ENCODE peak calls at places on chromosomes 16 and 17, in eight cellular contexts. F, A, H, N, S, X, Q and B are unnamed samples.

GRCh38 chr16:84044108-84044488 is 1.5 kb upstream of the SLC38A8 start:
- DNase-seq in F (no peak), A (no peak), H (no peak), N (peak; percentile 39), S (peak; percentile 68), X (peak; percentile 41), Q (peak; percentile 20), B (no peak)

GRCh38 chr16:66844009-66844341 is 239 bp upstream of the CA7 start:
- DNase-seq in F (no peak), A (no peak), H (no peak), N (no peak), S (no peak), X (no peak), Q (no peak), B (no peak)

GRCh38 chr17:28710948-28711722 is 553 bp downstream of the PROCA1 start:
- DNase-seq in F (peak; percentile 96), A (peak; percentile 93), H (peak; percentile 93), N (peak; percentile 97), S (peak; percentile 99), X (peak; percentile 46), Q (peak; percentile 93), B (peak; percentile 96)

GRCh38 chr16:80317132-80318098 is 223.4 kb upstream of the DYNLRB2 start:
- DNase-seq in F (peak; percentile 8), A (no peak), H (no peak), N (no peak), S (peak; percentile 27), X (no peak), Q (no peak), B (no peak)

GRCh38 chr17:47829870-47830269 is 1.5 kb downstream of the MRPL10 start:
- DNase-seq in F (no peak), A (no peak), H (no peak), N (no peak), S (no peak), X (no peak), Q (no peak), B (no peak)

GRCh38 chr17:17041018-17041521 is 1.2 kb upstream of the MPRIP start:
- DNase-seq in F (no peak), A (no peak), H (no peak), N (peak; percentile 73), S (no peak), X (no peak), Q (no peak), B (no peak)

GRCh38 chr16:66516808-66517585 is 32.9 kb downstream of the TK2 start:
- DNase-seq in F (no peak), A (peak; percentile 97), H (peak; percentile 97), N (peak; percentile 98), S (peak; percentile 66), X (peak; percentile 94), Q (peak; percentile 100), B (peak; percentile 100)

GRCh38 chr17:54901230-54901847 is 687 bp downstream of the TOM1L1 start:
- DNase-seq in F (no peak), A (peak; percentile 28), H (no peak), N (no peak), S (peak; percentile 27), X (peak; percentile 48), Q (no peak), B (no peak)

GRCh38 chr17:82376042-82376730 is 4.6 kb downstream of the UTS2R start:
- DNase-seq in F (no peak), A (no peak), H (no peak), N (peak; percentile 51), S (no peak), X (no peak), Q (no peak), B (no peak)

GRCh38 chr16:52929478-52929877 is 123.2 kb downstream of the CHD9NB start:
- DNase-seq in F (no peak), A (no peak), H (no peak), N (no peak), S (peak; percentile 39), X (no peak), Q (no peak), B (no peak)

GRCh38 chr16:90077757-90078593 is 844 bp upstream of the PRDM7 start:
- DNase-seq in F (peak; percentile 67), A (peak; percentile 34), H (no peak), N (peak; percentile 77), S (peak; percentile 14), X (no peak), Q (peak; percentile 7), B (no peak)

GRCh38 chr17:29449865-29450671 is 59.9 kb downstream of the TAOK1 start:
- DNase-seq in F (no peak), A (no peak), H (no peak), N (no peak), S (no peak), X (no peak), Q (no peak), B (no peak)

GRCh38 chr16:24516900-24517669 is 22.3 kb upstream of the RBBP6 start:
- DNase-seq in F (peak; percentile 89), A (peak; percentile 85), H (peak; percentile 87), N (peak; percentile 81), S (peak; percentile 71), X (peak; percentile 78), Q (peak; percentile 89), B (peak; percentile 96)

GRCh38 chr16:87108941-87109340 is 208.3 kb downstream of the C16orf95 start:
- DNase-seq in F (no peak), A (no peak), H (no peak), N (no peak), S (no peak), X (no peak), Q (no peak), B (no peak)

GRCh38 chr16:80084614-80085013 is 456.2 kb upstream of the DYNLRB2 start:
- DNase-seq in F (peak; percentile 56), A (peak; percentile 27), H (peak; percentile 51), N (no peak), S (no peak), X (no peak), Q (no peak), B (no peak)

GRCh38 chr16:54879681-54880080 is 51.0 kb upstream of the IRX5 start:
- DNase-seq in F (no peak), A (no peak), H (no peak), N (no peak), S (no peak), X (no peak), Q (no peak), B (no peak)

GRCh38 chr16:817001-817906 is 16.7 kb upstream of the GNG13 start:
- DNase-seq in F (no peak), A (no peak), H (no peak), N (no peak), S (no peak), X (no peak), Q (no peak), B (no peak)

GRCh38 chr16:35746281-35746962 is 2287.0 kb downstream of the TP53TG3F start:
- DNase-seq in F (no peak), A (no peak), H (no peak), N (no peak), S (no peak), X (no peak), Q (no peak), B (peak; percentile 86)
- H3K9me3 ChIP-seq in F (peaks cover 100% of the 10 kb centered on the region), A (peaks cover 8% of the 10 kb centered on the region), H (no peaks in the 10 kb centered on the region), N (peaks cover 99% of the 10 kb centered on the region), S (no peaks in the 10 kb centered on the region), X (no peaks in the 10 kb centered on the region), Q (peaks cover 2% of the 10 kb centered on the region), B (peaks cover 40% of the 10 kb centered on the region)

GRCh38 chr16:81456523-81457325 is 12.1 kb downstream of the CMIP start:
- DNase-seq in F (no peak), A (peak; percentile 77), H (peak; percentile 44), N (no peak), S (no peak), X (no peak), Q (no peak), B (no peak)
- TF ChIP-seq POLR2AphosphoS5 in F (no peak), A (peak; percentile 12), H (no peak), N (no peak), S (no peak), X (no peak), Q (no peak), B (no peak)

GRCh38 chr17:31136319-31136718 is 41.5 kb downstream of the NF1 start:
- DNase-seq in F (no peak), A (no peak), H (no peak), N (no peak), S (no peak), X (no peak), Q (no peak), B (no peak)
- TF ChIP-seq CTCF in F (no peak), A (no peak), H (no peak), N (no peak), S (no peak), X (no peak), Q (no peak), B (no peak)

GRCh38 chr17:27085517-27085916 is 208.4 kb upstream of the WSB1 start:
- DNase-seq in F (no peak), A (no peak), H (no peak), N (no peak), S (no peak), X (no peak), Q (no peak), B (no peak)
- H3K9me3 ChIP-seq in F (peaks cover 76% of the 10 kb centered on the region), A (no peaks in the 10 kb centered on the region), H (no peaks in the 10 kb centered on the region), N (no peaks in the 10 kb centered on the region), S (no peaks in the 10 kb centered on the region), X (no peaks in the 10 kb centered on the region), Q (peaks cover 1% of the 10 kb centered on the region), B (no peaks in the 10 kb centered on the region)

GRCh38 chr16:76235426-76235825 is 41.8 kb upstream of the CNTNAP4 start:
- DNase-seq in F (no peak), A (no peak), H (no peak), N (no peak), S (no peak), X (no peak), Q (no peak), B (no peak)
- TF ChIP-seq POLR2AphosphoS5 in F (no peak), A (no peak), H (no peak), N (no peak), S (no peak), X (no peak), Q (no peak), B (no peak)

GRCh38 chr17:33642002-33642401 is 348.9 kb upstream of the ASIC2 start:
- DNase-seq in F (no peak), A (no peak), H (no peak), N (no peak), S (peak; percentile 16), X (no peak), Q (no peak), B (no peak)
- TF ChIP-seq CTCF in F (peak; percentile 32), A (no peak), H (no peak), N (no peak), S (no peak), X (no peak), Q (no peak), B (no peak)